ENCODE peak calls at places on chromosomes 16 and 17, in ten cellular contexts. O is GM12891, F is breast epithelium, S is GM23338, D is stomach, C is SK-N-SH, P is sigmoid colon, R is HCT116, U is transverse colon, Z is spleen. L is an unnamed sample.

GRCh38 chr16:53821957-53822625 is 118.1 kb downstream of the FTO start:
- DNase-seq in U (no peak), Z (no peak), D (no peak), C (no peak), O (no peak), R (no peak), S (no peak), F (no peak), P (no peak), L (no peak)

GRCh38 chr17:38591759-38592241 is 14.0 kb downstream of the SRCIN1 start:
- DNase-seq in U (no peak), D (no peak), C (peak), Z (no peak), F (no peak), R (no peak), P (no peak), S (no peak), O (no peak), L (no peak)

GRCh38 chr16:84788968-84789371 is 30.8 kb upstream of the CRISPLD2 start:
- DNase-seq in O (no peak), F (peak), R (no peak), S (no peak), P (peak), U (no peak), Z (peak), C (peak), D (no peak), L (no peak)

GRCh38 chr17:21127508-21128077 is 829 bp downstream of the DHRS7B start:
- DNase-seq in Z (no peak), P (no peak), C (no peak), D (no peak), U (no peak), R (no peak), S (no peak), F (no peak), O (no peak), L (no peak)

GRCh38 chr17:8152112-8152775 is at the start of gene PER1:
- DNase-seq in S (peak), F (peak), Z (peak), O (peak), P (peak), D (peak), C (peak), R (peak), U (peak), L (no peak)

GRCh38 chr17:78225088-78225865 is 6.2 kb upstream of the TMEM235 start:
- DNase-seq in C (peak), S (no peak), O (no peak), D (no peak), R (no peak), U (no peak), F (no peak), P (no peak), Z (no peak), L (no peak)

GRCh38 chr17:38579934-38580333 is 25.8 kb downstream of the SRCIN1 start:
- DNase-seq in F (no peak), U (no peak), C (peak), O (no peak), Z (no peak), P (no peak), S (peak), D (peak), R (no peak), L (no peak)

GRCh38 chr16:50505714-50506542 is 42.3 kb upstream of the NKD1 start:
- DNase-seq in Z (no peak), D (no peak), C (no peak), O (no peak), F (no peak), P (no peak), U (no peak), R (no peak), S (peak), L (no peak)

GRCh38 chr17:37493249-37494027 is 3.7 kb downstream of the DUSP14 start:
- DNase-seq in S (no peak), P (no peak), Z (no peak), D (no peak), U (no peak), O (no peak), R (peak), F (no peak), C (no peak), L (no peak)

GRCh38 chr17:56593741-56594527 is 435 bp downstream of the NOG start:
- DNase-seq in S (peak), R (no peak), D (peak), U (peak), P (peak), O (peak), C (peak), F (peak), Z (peak), L (no peak)

GRCh38 chr16:49503242-49504022 is 129.8 kb downstream of the C16orf78 start:
- DNase-seq in Z (peak), O (peak), U (peak), F (no peak), C (no peak), P (peak), S (no peak), D (no peak), R (no peak), L (no peak)

GRCh38 chr17:80718428-80718827 is 173.8 kb downstream of the RPTOR start:
- DNase-seq in Z (no peak), P (no peak), F (no peak), D (no peak), O (no peak), C (no peak), R (no peak), S (no peak), U (no peak), L (no peak)

GRCh38 chr17:66537518-66537917 is 235.1 kb downstream of the PRKCA start:
- DNase-seq in P (no peak), C (no peak), F (no peak), Z (no peak), D (no peak), O (no peak), S (no peak), R (no peak), U (no peak), L (no peak)

GRCh38 chr16:56708418-56708817 is 21.5 kb upstream of the NUP93 start:
- DNase-seq in R (no peak), D (no peak), F (no peak), C (no peak), U (no peak), P (no peak), Z (no peak), S (peak), O (no peak), L (no peak)

GRCh38 chr17:19370493-19370960 is 7.8 kb upstream of the MAPK7 start:
- DNase-seq in S (no peak), F (no peak), P (peak), O (no peak), Z (peak), D (no peak), U (no peak), R (no peak), C (no peak), L (no peak)

GRCh38 chr16:69324013-69324531 is 6.3 kb downstream of the PDF start:
- DNase-seq in S (no peak), O (no peak), D (peak), U (peak), P (no peak), R (no peak), F (no peak), C (peak), Z (peak), L (no peak)

GRCh38 chr16:28001642-28002041 is 61.9 kb downstream of the GSG1L start:
- DNase-seq in S (no peak), O (no peak), D (no peak), R (no peak), C (no peak), U (no peak), P (no peak), Z (peak), F (no peak), L (no peak)

GRCh38 chr17:29238133-29238850 is 8.4 kb upstream of the CRYBA1 start:
- DNase-seq in C (no peak), F (no peak), D (no peak), O (no peak), U (no peak), S (no peak), P (no peak), R (no peak), Z (no peak), L (no peak)

GRCh38 chr17:45314761-45315549 is 1.9 kb downstream of the MAP3K14 start:
- DNase-seq in S (no peak), P (no peak), F (no peak), U (no peak), O (no peak), C (no peak), Z (no peak), R (no peak), D (no peak), L (no peak)

GRCh38 chr16:28168991-28169554 is 42.7 kb downstream of the XPO6 start:
- DNase-seq in F (no peak), R (no peak), D (no peak), O (no peak), S (no peak), Z (no peak), C (no peak), P (no peak), U (no peak), L (no peak)

GRCh38 chr17:78862073-78863023 is 21.7 kb upstream of the USP36 start:
- DNase-seq in C (no peak), O (no peak), R (peak), Z (no peak), D (peak), F (peak), S (no peak), U (peak), P (peak), L (no peak)

GRCh38 chr17:19250421-19251141 is 13.4 kb downstream of the EPN2 start:
- DNase-seq in Z (peak), D (no peak), R (no peak), F (peak), C (peak), S (no peak), O (no peak), U (no peak), P (peak), L (no peak)

GRCh38 chr16:87123356-87124001 is 193.7 kb downstream of the C16orf95 start:
- DNase-seq in R (no peak), O (no peak), C (no peak), Z (no peak), P (peak), U (no peak), F (no peak), D (no peak), S (no peak), L (no peak)

GRCh38 chr16:48053346-48053745 is 102.4 kb downstream of the ABCC12 start:
- DNase-seq in Z (no peak), O (no peak), C (no peak), S (peak), F (no peak), R (no peak), P (no peak), U (no peak), D (no peak), L (no peak)

GRCh38 chr16:87425941-87426340 is 33.8 kb downstream of the MAP1LC3B start:
- DNase-seq in S (no peak), O (no peak), F (no peak), U (no peak), D (no peak), P (peak), R (no peak), Z (no peak), C (no peak), L (no peak)

GRCh38 chr17:77409282-77410161 is 268.8 kb downstream of the SEC14L1 start:
- DNase-seq in C (no peak), P (peak), F (peak), Z (no peak), S (peak), U (peak), D (peak), O (no peak), R (no peak), L (no peak)

GRCh38 chr16:16778322-16778721 is 399.4 kb downstream of the NPIPA7 start:
- DNase-seq in O (no peak), F (no peak), S (no peak), P (no peak), U (no peak), R (no peak), D (no peak), C (no peak), Z (no peak), L (no peak)

GRCh38 chr17:16286009-16286946 is 67.0 kb downstream of the CENPV start:
- DNase-seq in R (peak), S (peak), Z (peak), P (peak), C (peak), F (peak), O (peak), U (peak), D (peak), L (no peak)

GRCh38 chr17:51904379-51904778 is 254.1 kb downstream of the CA10 start:
- DNase-seq in O (no peak), C (no peak), S (no peak), D (no peak), R (no peak), P (no peak), F (no peak), U (no peak), Z (no peak), L (no peak)

GRCh38 chr16:24737391-24737871 is 8.0 kb downstream of the TNRC6A start:
- DNase-seq in Z (no peak), C (no peak), R (no peak), F (no peak), U (no peak), P (no peak), S (no peak), D (no peak), O (no peak), L (no peak)

GRCh38 chr17:42284566-42284965 is 3.7 kb upstream of the STAT5A start:
- DNase-seq in C (no peak), Z (no peak), R (no peak), U (no peak), S (no peak), F (peak), D (peak), O (no peak), P (peak), L (peak)

GRCh38 chr17:56206351-56206750 is 53.1 kb downstream of the ANKFN1 start:
- DNase-seq in F (no peak), O (no peak), R (no peak), P (no peak), U (no peak), D (no peak), Z (no peak), C (no peak), S (no peak), L (no peak)

GRCh38 chr17:60675997-60676396 is 1.7 kb upstream of the BCAS3 start:
- DNase-seq in D (no peak), Z (no peak), C (no peak), O (no peak), S (no peak), R (no peak), U (no peak), P (no peak), F (no peak), L (no peak)

GRCh38 chr16:35523991-35524390 is 2064.6 kb downstream of the TP53TG3F start:
- DNase-seq in F (no peak), R (no peak), S (no peak), P (no peak), U (no peak), O (no peak), Z (no peak), D (no peak), C (no peak), L (no peak)

GRCh38 chr17:8163978-8164814 is 1.4 kb upstream of the VAMP2 start:
- DNase-seq in C (no peak), D (peak), P (peak), F (peak), Z (peak), S (peak), O (no peak), R (no peak), U (peak), L (no peak)

GRCh38 chr17:6894206-6894528 is 62.6 kb upstream of the TEKT1 start:
- DNase-seq in D (no peak), C (no peak), U (no peak), P (no peak), O (peak), S (peak), Z (no peak), F (no peak), R (no peak), L (no peak)

GRCh38 chr17:78268191-78268874 is 36.9 kb downstream of the TMEM235 start:
- DNase-seq in S (no peak), F (no peak), P (no peak), R (no peak), O (no peak), C (peak), D (no peak), Z (no peak), U (no peak), L (peak)

DNA sequence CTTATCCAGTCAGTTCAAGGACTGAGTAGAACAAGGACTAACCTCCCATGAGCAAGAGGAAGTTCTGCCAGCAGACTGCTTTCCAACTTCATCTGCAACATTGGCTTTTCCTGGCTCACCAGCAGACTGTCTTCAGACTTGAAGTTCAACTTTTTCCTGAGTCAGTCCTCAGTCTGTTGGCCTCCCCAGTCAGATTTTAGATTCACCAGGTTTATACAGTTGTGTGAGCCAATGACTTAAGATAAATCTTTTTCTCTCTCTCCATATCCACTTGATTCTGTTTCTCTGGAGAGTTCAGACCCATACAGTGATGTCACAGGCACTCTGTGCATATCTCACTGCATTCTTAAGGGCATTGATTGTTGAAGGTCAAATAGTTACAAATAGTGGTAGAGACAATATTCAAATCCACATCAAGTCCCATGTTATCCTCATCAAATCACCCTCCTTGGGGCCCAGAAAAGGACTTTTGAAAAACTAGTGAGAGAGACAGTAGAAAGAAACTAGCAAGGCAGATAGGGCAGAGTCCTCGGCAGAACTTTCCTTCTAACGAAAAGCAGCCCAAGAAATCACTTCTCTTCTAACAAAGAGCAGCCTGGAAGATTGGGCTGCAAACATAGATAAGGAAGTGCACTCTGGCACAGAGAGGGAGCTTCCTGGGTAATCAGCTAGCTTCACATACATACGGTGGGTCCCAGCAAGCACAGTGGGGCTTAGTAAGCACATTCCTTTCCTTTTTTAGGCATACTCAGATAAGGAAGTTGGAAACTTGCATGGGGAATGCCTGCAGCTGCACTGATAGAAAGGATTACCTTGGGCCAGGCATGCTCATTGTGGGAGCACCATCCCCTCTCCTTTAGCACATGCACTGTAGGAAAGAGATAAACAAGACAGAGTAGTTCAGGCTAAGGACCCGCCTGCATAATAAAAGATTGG is 132.3 kb upstream of the FAM20A start:
- DNase-seq in O (no peak), U (no peak), P (no peak), R (no peak), F (no peak), D (peak), Z (no peak), S (peak), C (no peak), L (no peak)
- TF ChIP-seq POLR2AphosphoS5 in O (no peak), U (no peak), P (no peak), R (no peak), F (no peak), D (no peak), Z (no peak), S (no peak), C (no peak), L (no peak)

DNA sequence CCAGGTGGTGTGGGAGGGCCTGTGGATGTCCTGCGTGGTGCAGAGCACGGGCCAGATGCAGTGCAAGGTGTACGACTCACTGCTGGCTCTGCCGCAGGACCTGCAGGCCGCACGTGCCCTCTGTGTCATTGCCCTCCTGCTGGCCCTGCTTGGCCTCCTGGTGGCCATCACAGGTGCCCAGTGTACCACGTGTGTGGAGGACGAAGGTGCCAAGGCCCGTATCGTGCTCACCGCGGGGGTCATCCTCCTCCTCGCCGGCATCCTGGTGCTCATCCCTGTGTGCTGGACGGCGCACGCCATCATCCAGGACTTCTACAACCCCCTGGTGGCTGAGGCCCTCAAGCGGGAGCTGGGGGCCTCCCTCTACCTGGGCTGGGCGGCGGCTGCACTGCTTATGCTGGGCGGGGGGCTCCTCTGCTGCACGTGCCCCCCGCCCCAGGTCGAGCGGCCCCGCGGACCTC is 798 bp downstream of the CLDN9 start:
- DNase-seq in U (no peak), D (no peak), P (no peak), R (no peak), Z (no peak), O (no peak), S (peak), F (no peak), C (no peak), L (no peak)
- TF ChIP-seq POLR2AphosphoS5 in U (no peak), D (no peak), P (no peak), R (no peak), Z (no peak), O (no peak), S (no peak), F (no peak), C (no peak), L (no peak)

GRCh38 chr17:31595076-31595475 is 203.6 kb downstream of the RAB11FIP4 start:
- DNase-seq in C (no peak), S (no peak), F (no peak), D (no peak), O (no peak), U (no peak), P (no peak), R (no peak), Z (peak), L (no peak)
- TF ChIP-seq POLR2AphosphoS5 in C (no peak), S (no peak), F (no peak), D (no peak), O (no peak), U (no peak), P (no peak), R (no peak), Z (no peak), L (no peak)

GRCh38 chr17:82238562-82239201 is 9.8 kb downstream of the SLC16A3 start:
- DNase-seq in F (peak), P (peak), C (no peak), D (peak), Z (peak), O (no peak), R (no peak), U (peak), S (no peak), L (no peak)
- TF ChIP-seq POLR2AphosphoS5 in F (peak), P (peak), C (no peak), D (peak), Z (peak), O (no peak), R (peak), U (peak), S (no peak), L (peak)

DNA sequence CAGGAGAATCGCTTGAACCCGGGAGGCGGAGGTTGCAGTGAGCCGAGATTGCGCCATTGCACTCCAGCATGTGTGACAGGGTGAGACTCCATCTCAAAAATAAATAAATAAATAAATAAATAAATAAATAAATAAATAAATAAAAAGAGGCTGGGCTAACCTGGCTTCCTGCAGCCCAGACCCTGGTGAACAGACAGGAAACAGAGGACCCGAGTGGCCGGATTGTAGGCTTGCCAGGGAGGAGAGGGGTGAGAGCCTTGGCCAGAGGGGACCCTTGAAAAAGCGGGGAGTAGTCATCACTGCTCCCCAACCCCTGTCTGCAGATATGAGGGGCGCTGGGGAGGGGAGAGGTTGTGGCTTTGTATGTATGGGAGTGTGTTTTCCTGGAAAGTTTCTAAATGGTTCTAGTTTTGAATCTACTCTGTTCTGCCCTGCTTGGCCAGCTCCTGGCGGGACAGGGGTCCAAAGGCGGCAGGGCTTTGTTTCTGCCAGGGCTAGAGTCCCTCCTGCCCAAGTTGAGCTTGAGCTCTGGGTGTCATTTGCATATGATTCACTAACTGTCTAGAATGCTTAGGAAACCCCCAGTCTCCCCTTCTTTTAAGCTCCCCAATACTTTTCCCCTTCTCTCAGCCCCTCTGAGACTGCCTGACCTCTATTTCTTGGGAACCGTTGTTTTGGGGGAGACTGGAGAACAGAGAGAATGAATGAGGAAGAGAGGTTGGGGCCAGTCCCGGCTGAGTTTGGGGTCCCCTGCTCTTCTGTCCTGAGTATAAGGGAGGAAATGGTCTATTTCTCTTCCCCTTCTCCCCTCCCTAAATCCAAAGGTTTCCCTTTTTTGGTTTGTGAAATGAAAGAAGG is 16.4 kb downstream of the RARA start:
- DNase-seq in P (no peak), D (no peak), S (no peak), Z (peak), F (no peak), C (no peak), R (no peak), O (no peak), U (no peak), L (no peak)
- TF ChIP-seq POLR2AphosphoS5 in P (no peak), D (no peak), S (no peak), Z (no peak), F (no peak), C (no peak), R (no peak), O (no peak), U (no peak), L (no peak)